ENCODE peak calls at places on chromosomes 11 and 22, in six cellular contexts. F is NCI-H345; O is pancreas; Z is frontal cortex; Q is cardiac fibroblast; M is stimulated activated CD4-positive, alpha-beta T cell treated with anti-CD3 and anti-CD28 coated beads, TNF-alpha, amount 100 ng/mL, for 24 hours. Y is an unnamed sample.
A peak's percentile ranks its signal among the peaks of the same experiment; 100 is the strongest.

GRCh38 chr11:68120212-68121066 is 749 bp downstream of the CHKA start:
- DNase-seq in F (peak; percentile 46), O (peak; percentile 58), Z (peak; percentile 72), Q (peak; percentile 38), M (no peak), Y (peak; percentile 26)

GRCh38 chr11:69808708-69809107 is 10.5 kb downstream of the FGF3 start:
- DNase-seq in F (no peak), O (no peak), Z (no peak), Q (no peak), M (no peak), Y (peak; percentile 33)

GRCh38 chr22:38881464-38881871 is 9.5 kb upstream of the CBX6 start:
- DNase-seq in F (no peak), O (peak; percentile 65), Z (no peak), Q (peak; percentile 83), M (no peak), Y (peak; percentile 21)

GRCh38 chr11:122168218-122168617 is 52.2 kb upstream of the BLID start:
- DNase-seq in F (no peak), O (no peak), Z (no peak), Q (no peak), M (no peak), Y (no peak)

GRCh38 chr11:131618203-131618602 is 247.8 kb downstream of the NTM start:
- DNase-seq in F (no peak), O (no peak), Z (no peak), Q (peak; percentile 13), M (no peak), Y (no peak)

GRCh38 chr11:108906329-108906728 is 241.5 kb downstream of the DDX10 start:
- DNase-seq in F (no peak), O (no peak), Z (no peak), Q (peak; percentile 69), M (no peak), Y (peak; percentile 91)

GRCh38 chr22:47570851-47571250 is 808.4 kb downstream of the TBC1D22A start:
- DNase-seq in F (no peak), O (no peak), Z (no peak), Q (no peak), M (no peak), Y (no peak)

GRCh38 chr22:46934172-46934745 is 171.8 kb downstream of the TBC1D22A start:
- DNase-seq in F (no peak), O (no peak), Z (no peak), Q (no peak), M (no peak), Y (no peak)

GRCh38 chr22:30196141-30196866 is 50.3 kb downstream of the LIF start:
- DNase-seq in F (peak; percentile 77), O (peak; percentile 57), Z (no peak), Q (peak; percentile 100), M (no peak), Y (peak; percentile 100)

GRCh38 chr11:29957406-29957805 is 59.4 kb downstream of the KCNA4 start:
- DNase-seq in F (no peak), O (no peak), Z (no peak), Q (no peak), M (no peak), Y (peak; percentile 0)

GRCh38 chr11:1746956-1747752 is 3.2 kb downstream of the IFITM10 start:
- DNase-seq in F (no peak), O (no peak), Z (peak; percentile 31), Q (no peak), M (no peak), Y (no peak)

Y was measured in amniotic epithelial cell.